ENCODE peak calls at places on chromosomes 11 and 22, in four cellular contexts. F, L, B and R are unnamed samples.

GRCh38 chr11:130213979-130214281 is 54.3 kb downstream of the ST14 start:
- DNase-seq in L (no peak), B (no peak), F (no peak), R (no peak)

GRCh38 chr11:66707486-66707885 is 21.5 kb downstream of the SPTBN2 start:
- DNase-seq in L (no peak), F (no peak), B (no peak), R (no peak)

GRCh38 chr11:120545813-120546212 is 34.3 kb downstream of the GRIK4 start:
- DNase-seq in F (no peak), L (no peak), B (no peak), R (no peak)

GRCh38 chr22:44188986-44189630 is 8.4 kb downstream of the PARVG start:
- DNase-seq in L (peak), B (no peak), F (no peak), R (no peak)

GRCh38 chr11:27571151-27571840 is 64.7 kb upstream of the LIN7C start:
- DNase-seq in F (no peak), B (no peak), L (peak), R (peak)

GRCh38 chr11:35662649-35663407 is at the start of gene TRIM44:
- DNase-seq in F (peak), L (peak), B (peak), R (peak)

GRCh38 chr11:64856382-64857227 is 12.2 kb upstream of the CDC42BPG start:
- DNase-seq in B (peak), L (no peak), F (peak), R (peak)

GRCh38 chr11:101913631-101914030 is 1.2 kb upstream of the CEP126 start:
- DNase-seq in L (no peak), F (no peak), B (no peak), R (no peak)

GRCh38 chr11:122803716-122804115 is 34.6 kb upstream of the CRTAM start:
- DNase-seq in B (peak), L (no peak), F (no peak), R (peak)

GRCh38 chr11:100925935-100926334 is 203.7 kb downstream of the PGR start:
- DNase-seq in F (peak), L (no peak), B (peak), R (peak)

GRCh38 chr22:23315341-23315917 is 135.1 kb downstream of the BCR start:
- DNase-seq in L (peak), B (peak), F (peak), R (peak)

GRCh38 chr11:33045551-33046255 is 6.3 kb downstream of the TCP11L1 start:
- DNase-seq in B (peak), F (no peak), L (no peak), R (peak)

GRCh38 chr22:38074181-38075104 is 9.5 kb downstream of the SLC16A8 start:
- DNase-seq in F (no peak), L (no peak), B (no peak), R (no peak)

GRCh38 chr11:5593146-5593545 is 3.3 kb upstream of the TRIM6 start:
- DNase-seq in L (no peak), F (no peak), B (no peak), R (no peak)

GRCh38 chr11:22656128-22656527 is 10.3 kb upstream of the GAS2 start:
- DNase-seq in B (no peak), L (no peak), F (no peak), R (no peak)

GRCh38 chr11:66142370-66143263 is 72.5 kb downstream of the PACS1 start:
- DNase-seq in L (no peak), B (peak), F (peak), R (peak)

GRCh38 chr22:35195821-35196220 is 61.5 kb upstream of the HMGXB4 start:
- DNase-seq in F (no peak), B (no peak), L (no peak), R (no peak)

GRCh38 chr11:70542811-70543210 is 144.5 kb downstream of the CTTN start:
- DNase-seq in F (no peak), L (no peak), B (no peak), R (no peak)

GRCh38 chr11:2531277-2531986 is 86.6 kb downstream of the KCNQ1 start:
- DNase-seq in L (peak), B (peak), F (peak), R (peak)

GRCh38 chr11:61972796-61973602 is 5.6 kb upstream of the FTH1 start:
- DNase-seq in F (no peak), B (peak), L (no peak), R (peak)

GRCh38 chr11:131760191-131760951 is 390.0 kb downstream of the NTM start:
- DNase-seq in B (no peak), L (no peak), F (no peak), R (peak)

GRCh38 chr22:41305646-41306045 is 4.3 kb downstream of the ZC3H7B start:
- DNase-seq in F (no peak), L (no peak), B (peak), R (peak)

GRCh38 chr11:88377661-88378060 is 40.1 kb upstream of the CTSC start:
- DNase-seq in L (no peak), B (no peak), F (no peak), R (no peak)

GRCh38 chr22:31089101-31090100 is 8.3 kb downstream of the SMTN start:
- DNase-seq in F (no peak), L (peak), B (no peak), R (peak)

GRCh38 chr11:2156416-2157182 is 4.4 kb downstream of the INS start:
- DNase-seq in L (peak), F (no peak), B (peak), R (peak)

GRCh38 chr11:122038543-122038942 is 77.5 kb downstream of the BLID start:
- DNase-seq in B (peak), F (no peak), L (no peak), R (peak)

GRCh38 chr11:105673089-105673488 is 63.2 kb downstream of the GRIA4 start:
- DNase-seq in L (no peak), F (no peak), B (peak), R (peak)

GRCh38 chr11:56909563-56909962 is 79.2 kb upstream of the OR5AK2 start:
- DNase-seq in L (no peak), B (no peak), F (no peak), R (no peak)

GRCh38 chr11:126544311-126545056 is 189.0 kb downstream of the ST3GAL4 start:
- DNase-seq in B (peak), L (peak), F (no peak), R (peak)

GRCh38 chr22:49589811-49590210 is 237.9 kb downstream of the BRD1 start:
- DNase-seq in L (no peak), B (no peak), F (no peak), R (no peak)

GRCh38 chr22:46828323-46829139 is 66.1 kb downstream of the TBC1D22A start:
- DNase-seq in F (no peak), B (peak), L (peak), R (no peak)

GRCh38 chr22:30086496-30086895 is 6.2 kb downstream of the HORMAD2 start:
- DNase-seq in F (no peak), L (no peak), B (no peak), R (no peak)

GRCh38 chr11:116244889-116245288 is 527.9 kb downstream of the BUD13 start:
- DNase-seq in B (no peak), L (no peak), F (no peak), R (no peak)

GRCh38 chr11:86760577-86760976 is 39.8 kb upstream of the PRSS23 start:
- DNase-seq in F (no peak), L (no peak), B (no peak), R (peak)

GRCh38 chr11:61021661-61022212 is 50.3 kb downstream of the CD6 start:
- DNase-seq in L (no peak), F (no peak), B (no peak), R (no peak)

DNA sequence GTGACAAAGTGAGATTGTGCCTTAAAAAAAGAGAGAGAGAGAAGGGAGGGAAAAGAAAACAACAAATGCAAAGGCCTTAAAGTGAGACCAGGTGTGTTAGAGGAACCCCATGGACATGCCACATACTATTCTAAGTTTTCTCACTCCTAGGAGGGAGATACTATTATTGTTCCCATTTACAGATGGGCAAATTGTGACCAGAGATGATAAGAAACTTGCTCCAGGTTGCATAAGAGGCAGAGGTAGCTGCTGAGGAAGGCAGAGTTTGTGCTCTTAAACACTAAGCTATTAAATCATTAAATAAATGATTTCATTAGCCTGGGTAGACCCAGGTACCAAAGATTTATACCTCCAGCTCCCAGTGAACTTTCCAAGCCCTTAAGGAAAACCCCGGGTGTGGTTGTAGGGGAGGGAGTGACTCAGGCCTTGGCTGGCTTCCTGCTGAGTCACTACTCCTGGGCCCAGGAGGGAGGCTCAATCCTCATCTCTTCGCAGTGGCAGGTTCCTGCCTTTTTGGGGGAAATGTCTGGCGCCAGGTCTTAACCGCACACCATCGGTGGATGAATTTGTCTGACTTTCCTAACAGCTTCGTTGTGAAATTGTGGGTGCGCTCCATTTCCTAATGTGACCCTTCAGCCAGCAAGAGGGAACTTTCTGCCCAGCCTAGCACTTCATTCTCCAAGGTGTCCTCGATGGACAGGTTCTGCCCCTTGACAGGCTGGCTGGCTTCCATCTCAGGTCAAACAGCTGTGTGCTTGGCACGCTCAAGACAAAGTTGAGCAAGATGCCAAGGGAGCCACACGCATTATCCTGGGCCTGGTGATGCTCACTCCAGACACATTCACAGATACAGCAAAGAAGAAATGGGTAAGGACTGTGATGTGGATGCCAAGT is 33.4 kb upstream of the PTPRJ start:
- DNase-seq in L (no peak), F (peak), B (peak), R (peak)
- H2AFZ ChIP-seq in L (peak), F (no peak), B (peak), R (no peak)

DNA sequence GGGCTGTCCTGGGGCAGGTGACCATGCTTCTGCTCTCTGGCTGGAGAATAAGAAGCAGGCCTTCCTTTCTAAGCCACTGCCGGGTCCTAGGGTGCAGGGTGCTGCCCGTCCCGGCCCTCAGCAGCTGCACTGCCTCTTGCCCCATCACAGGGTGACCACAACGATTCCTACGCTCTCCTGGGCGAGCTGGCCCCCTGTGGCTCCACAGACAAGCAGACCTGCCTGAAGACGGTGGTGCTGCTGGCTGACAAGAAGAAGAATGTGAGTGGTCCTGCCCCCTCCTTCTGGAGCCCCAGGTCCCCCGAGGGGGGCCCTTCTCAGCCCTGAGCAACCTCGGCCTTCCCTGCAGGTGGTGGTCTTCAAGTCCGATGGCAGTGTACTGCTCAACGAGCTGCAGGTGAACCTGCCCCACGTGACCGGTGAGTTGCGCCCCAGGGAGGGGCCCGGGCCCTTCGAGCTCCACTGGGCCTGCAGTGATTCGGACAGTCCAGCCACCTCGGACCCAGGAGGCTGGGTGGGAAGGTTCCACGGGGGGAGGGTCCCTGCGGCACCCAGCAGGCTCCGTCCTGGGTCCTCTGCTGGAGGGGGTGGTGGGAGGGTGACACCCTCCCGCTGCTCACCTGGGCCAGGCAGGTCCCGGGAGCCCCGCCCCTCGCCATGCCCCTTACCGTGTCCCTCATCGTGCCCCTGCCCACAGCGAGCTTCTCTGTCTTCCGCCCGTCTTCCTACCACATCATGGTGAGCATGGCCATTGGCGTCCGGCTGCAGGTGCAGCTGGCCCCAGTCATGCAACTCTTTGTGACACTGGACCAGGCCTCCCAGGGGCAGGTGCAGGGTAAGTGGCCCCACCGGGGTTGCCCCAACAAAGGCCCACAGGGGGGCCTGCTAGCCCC is 8.3 kb downstream of the MUC2 start:
- DNase-seq in L (no peak), F (no peak), B (no peak), R (no peak)
- H3K9ac ChIP-seq in L (no peak), F (no peak), B (no peak), R (no peak)

DNA sequence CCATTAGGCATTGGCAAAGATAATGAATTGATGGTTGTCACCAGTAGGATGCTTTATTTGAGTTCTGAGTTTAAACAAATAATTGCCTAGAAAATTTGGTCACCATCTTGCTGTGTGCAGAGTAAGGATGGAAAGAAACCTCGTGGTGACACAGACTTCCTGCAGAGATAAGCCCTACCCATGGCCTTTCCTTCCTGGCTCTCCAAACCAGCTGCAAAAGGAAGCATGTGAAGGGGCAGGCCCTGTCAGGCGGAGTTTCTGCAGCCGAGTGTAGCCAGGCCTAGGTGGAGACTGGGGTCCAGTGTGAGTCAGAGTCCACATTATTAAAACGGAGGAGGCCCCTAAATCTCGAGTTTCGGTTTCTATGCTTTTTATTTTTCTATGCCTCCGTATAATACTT is 83.1 kb upstream of the ADSL start:
- DNase-seq in F (no peak), B (no peak), L (no peak), R (no peak)
- TF ChIP-seq EZH2phosphoT487 in F (no peak), B (no peak), L (no peak), R (no peak)

GRCh38 chr11:26025680-26026079 is 306.2 kb upstream of the ANO3 start:
- DNase-seq in L (no peak), F (no peak), B (no peak), R (no peak)

GRCh38 chr11:26028294-26028954 is 303.5 kb upstream of the ANO3 start:
- DNase-seq in F (no peak), L (no peak), B (peak), R (peak)

GRCh38 chr11:26030419-26030818 is 301.5 kb upstream of the ANO3 start:
- DNase-seq in B (no peak), F (no peak), L (no peak), R (no peak)

DNA sequence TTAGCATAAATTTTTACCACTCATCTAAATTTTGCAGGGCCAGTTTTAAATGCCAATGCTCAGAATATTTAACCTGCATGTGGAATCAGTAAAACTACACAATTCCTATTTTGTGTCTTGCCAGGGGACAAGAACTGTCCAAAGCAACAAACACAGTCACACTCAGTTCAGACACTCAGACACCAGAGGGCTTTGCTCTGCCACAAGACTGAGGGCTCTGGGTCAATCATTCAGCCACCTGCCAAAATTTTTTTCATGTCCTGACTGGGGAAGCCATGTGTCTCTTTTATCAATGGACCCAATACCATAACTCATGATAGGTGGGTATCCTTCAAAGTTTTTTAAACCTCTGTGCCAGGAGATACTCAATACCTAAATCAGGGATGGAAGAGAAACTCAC is 304.0 kb upstream of the ANO3 start:
- DNase-seq in F (no peak), B (no peak), L (no peak), R (no peak)
- H2AFZ ChIP-seq in F (no peak), B (no peak), L (no peak), R (no peak)

DNA sequence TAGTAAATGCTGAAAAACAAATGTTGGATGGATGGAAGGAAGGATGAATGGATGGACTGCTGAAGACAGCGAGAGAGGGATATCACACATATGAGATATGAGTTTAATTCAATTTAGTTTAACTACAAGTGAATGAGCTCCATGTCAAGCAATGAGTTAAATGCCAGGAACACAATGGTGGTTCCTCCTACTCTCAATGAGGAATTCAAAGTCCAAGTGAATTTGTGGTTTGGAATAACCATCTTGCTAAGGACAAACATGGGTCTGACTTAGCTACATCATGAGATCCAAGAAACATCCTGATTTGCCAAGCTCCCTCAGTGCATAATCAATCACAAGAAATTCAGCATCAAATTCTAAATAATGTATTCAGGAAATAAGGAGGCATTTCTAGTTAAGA is 26.1 kb upstream of the PPP2R1B start:
- DNase-seq in F (no peak), L (no peak), B (no peak), R (no peak)
- H3K9ac ChIP-seq in F (no peak), L (no peak), B (no peak), R (no peak)

GRCh38 chr11:68658097-68658496 is 26.2 kb upstream of the GAL start:
- DNase-seq in F (no peak), B (no peak), L (no peak), R (no peak)

GRCh38 chr11:68660066-68660810 is 24.1 kb upstream of the GAL start:
- DNase-seq in B (no peak), F (no peak), L (no peak), R (no peak)

GRCh38 chr11:68658661-68659060 is 25.7 kb upstream of the GAL start:
- DNase-seq in B (no peak), F (no peak), L (peak), R (no peak)

GRCh38 chr11:68661014-68661413 is 23.3 kb upstream of the GAL start:
- DNase-seq in L (no peak), B (no peak), F (no peak), R (no peak)

GRCh38 chr11:68659158-68659921 is 25.0 kb upstream of the GAL start:
- DNase-seq in B (peak), L (peak), F (no peak), R (peak)
- TF ChIP-seq EZH2phosphoT487 in B (no peak), L (no peak), F (no peak), R (no peak)